ENCODE peak calls at places on chromosomes 3 and 15, in six cellular contexts. G is A549, E is ovary, W is stomach, Y is esophagus muscularis mucosa, P is upper lobe of left lung. N is an unnamed sample.

GRCh38 chr15:90837052-90837621 is 31.3 kb upstream of the FURIN start:
- DNase-seq in G (no peak), E (no peak), W (no peak), Y (no peak), P (no peak), N (no peak)

GRCh38 chr3:194134231-194134756 is 1.7 kb upstream of the HES1 start:
- DNase-seq in G (no peak), E (no peak), W (peak; percentile 68), Y (peak; percentile 94), P (peak; percentile 67), N (peak; percentile 35)

GRCh38 chr15:42450434-42450790 is 40.5 kb downstream of the ZNF106 start:
- DNase-seq in G (no peak), E (no peak), W (no peak), Y (no peak), P (no peak), N (no peak)

GRCh38 chr3:67564008-67564407 is 90.4 kb downstream of the SUCLG2 start:
- DNase-seq in G (no peak), E (no peak), W (no peak), Y (no peak), P (no peak), N (no peak)

GRCh38 chr3:13141991-13142412 is 68.8 kb upstream of the IQSEC1 start:
- DNase-seq in G (no peak), E (peak; percentile 23), W (no peak), Y (no peak), P (no peak), N (no peak)

GRCh38 chr15:38605744-38606143 is 41.1 kb upstream of the RASGRP1 start:
- DNase-seq in G (no peak), E (no peak), W (no peak), Y (no peak), P (no peak), N (no peak)

GRCh38 chr3:194322701-194323174 is 28.4 kb downstream of the CPN2 start:
- DNase-seq in G (peak; percentile 91), E (no peak), W (peak; percentile 66), Y (no peak), P (no peak), N (no peak)

GRCh38 chr3:180934638-180935037 is 22.2 kb downstream of the FXR1 start:
- DNase-seq in G (no peak), E (no peak), W (no peak), Y (no peak), P (no peak), N (no peak)

GRCh38 chr3:189975376-189975990 is 145.2 kb downstream of the P3H2 start:
- DNase-seq in G (no peak), E (no peak), W (no peak), Y (no peak), P (no peak), N (no peak)

GRCh38 chr15:99605490-99605931 is 39.7 kb downstream of the MEF2A start:
- DNase-seq in G (no peak), E (no peak), W (no peak), Y (no peak), P (peak; percentile 45), N (no peak)
- TF ChIP-seq EP300 in G (no peak), E (no peak), W (no peak), Y (no peak), P (no peak), N (no peak)

DNA sequence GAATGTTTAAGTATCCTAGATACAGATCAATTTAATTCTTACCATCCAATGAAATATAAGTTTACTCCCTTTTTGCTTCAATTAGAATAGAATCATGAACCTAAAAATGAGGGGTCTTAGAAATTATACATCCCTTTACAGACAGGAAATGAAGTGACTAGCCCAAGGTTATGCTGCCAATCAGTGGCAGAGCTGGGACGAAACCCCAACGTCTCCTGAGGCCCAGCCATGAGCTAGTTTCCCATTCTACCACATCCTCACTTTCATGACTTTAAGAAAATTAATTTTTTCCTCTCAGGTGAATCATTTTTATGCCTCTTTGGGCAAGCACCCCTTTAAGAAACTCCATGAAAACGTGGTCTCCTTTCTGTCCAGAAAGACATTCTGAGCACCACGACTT is 11.2 kb downstream of the LRIG1 start:
- DNase-seq in G (no peak), E (no peak), W (no peak), Y (no peak), P (no peak), N (no peak)
- H3K27ac ChIP-seq in G (no peak overlapping the region), E (peak overlapping the region; percentile 59), W (peak overlapping the region; percentile 8), Y (peak overlapping the region; percentile 99), P (peak overlapping the region; percentile 17), N (peak overlapping the region; percentile 26)

DNA sequence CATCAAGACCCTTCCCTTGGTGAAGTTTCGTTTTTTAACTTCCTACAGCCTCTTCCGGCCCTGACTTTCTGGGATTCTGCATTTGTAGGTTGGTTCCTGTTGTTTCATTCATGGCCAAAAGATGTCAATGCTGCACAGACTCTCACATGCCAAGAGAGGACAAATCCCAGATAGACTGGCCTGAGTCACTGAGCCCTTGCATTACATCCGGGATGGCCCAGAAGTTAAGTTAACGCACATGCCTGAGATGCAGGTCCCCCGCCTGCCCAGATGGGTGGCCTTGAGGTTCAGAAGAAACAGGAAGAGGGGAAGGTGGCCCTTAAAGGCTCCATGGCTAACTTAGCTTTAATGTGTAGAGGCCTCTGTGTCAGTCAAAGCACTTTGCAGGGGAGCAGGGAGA is 51.6 kb upstream of the SRGAP3 start:
- DNase-seq in G (no peak), E (no peak), W (no peak), Y (no peak), P (no peak), N (no peak)
- TF ChIP-seq POLR2A in G (no peak), E (no peak), W (no peak), Y (no peak), P (no peak), N (no peak)

GRCh38 chr3:125647318-125648014 is 52.2 kb upstream of the OSBPL11 start:
- DNase-seq in G (no peak), E (no peak), W (peak; percentile 61), Y (no peak), P (peak; percentile 92), N (no peak)

GRCh38 chr3:125645613-125646012 is 50.3 kb upstream of the OSBPL11 start:
- DNase-seq in G (no peak), E (no peak), W (no peak), Y (no peak), P (no peak), N (no peak)

GRCh38 chr3:125643127-125643526 is 47.8 kb upstream of the OSBPL11 start:
- DNase-seq in G (no peak), E (no peak), W (no peak), Y (no peak), P (no peak), N (no peak)

GRCh38 chr3:125641901-125642300 is 46.6 kb upstream of the OSBPL11 start:
- DNase-seq in G (no peak), E (no peak), W (no peak), Y (no peak), P (no peak), N (no peak)

GRCh38 chr3:125644036-125645025 is 49.0 kb upstream of the OSBPL11 start:
- DNase-seq in G (peak; percentile 6), E (no peak), W (no peak), Y (no peak), P (peak; percentile 76), N (peak; percentile 68)
- TF ChIP-seq EP300 in G (no peak), E (peak; percentile 5), W (no peak), Y (no peak), P (peak; percentile 90), N (peak; percentile 86)

DNA sequence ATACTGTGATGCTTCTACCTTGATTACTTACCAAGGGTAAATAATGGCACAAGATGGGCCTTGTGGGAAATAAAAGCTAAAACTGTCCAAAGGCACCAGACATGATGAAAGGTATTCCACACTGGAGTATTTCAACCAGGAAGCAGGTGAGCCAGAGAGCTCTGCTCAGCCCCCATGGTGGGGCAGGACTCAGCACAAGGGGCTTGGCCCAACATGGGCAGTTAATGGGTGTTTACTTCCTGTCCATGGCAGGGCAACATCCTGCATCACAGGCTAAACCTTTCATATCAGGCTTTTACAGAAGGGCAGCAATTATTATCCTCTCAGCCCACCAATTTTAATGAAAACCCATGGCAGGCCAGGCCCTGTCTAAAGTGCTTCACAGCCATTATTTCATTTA is 38.2 kb downstream of the MAGI1 start:
- DNase-seq in G (no peak), E (no peak), W (no peak), Y (no peak), P (no peak), N (no peak)
- H3K27ac ChIP-seq in G (no peak overlapping the region), E (no peak overlapping the region), W (peak overlapping the region; percentile 57), Y (no peak overlapping the region), P (peak overlapping the region; percentile 24), N (no peak overlapping the region)

GRCh38 chr3:14210843-14211594 is 32.4 kb downstream of the LSM3 start:
- DNase-seq in G (no peak), E (no peak), W (no peak), Y (peak; percentile 14), P (no peak), N (no peak)

GRCh38 chr3:14210281-14210670 is 31.7 kb downstream of the LSM3 start:
- DNase-seq in G (no peak), E (no peak), W (no peak), Y (no peak), P (no peak), N (no peak)

GRCh38 chr3:14212032-14212431 is 33.4 kb downstream of the LSM3 start:
- DNase-seq in G (no peak), E (no peak), W (no peak), Y (no peak), P (no peak), N (no peak)

GRCh38 chr3:14214764-14215163 is 36.1 kb downstream of the LSM3 start:
- DNase-seq in G (no peak), E (no peak), W (no peak), Y (no peak), P (no peak), N (no peak)

GRCh38 chr3:14213066-14213774 is 34.6 kb downstream of the LSM3 start:
- DNase-seq in G (no peak), E (no peak), W (no peak), Y (no peak), P (no peak), N (no peak)
- TF ChIP-seq POLR2A in G (no peak), E (no peak), W (no peak), Y (no peak), P (no peak), N (no peak)

GRCh38 chr15:65275104-65275727 is 11.5 kb downstream of the PARP16 start:
- DNase-seq in G (no peak), E (no peak), W (no peak), Y (no peak), P (no peak), N (no peak)

GRCh38 chr15:65277015-65277414 is 9.7 kb downstream of the PARP16 start:
- DNase-seq in G (no peak), E (no peak), W (no peak), Y (no peak), P (no peak), N (no peak)

GRCh38 chr15:65278480-65278879 is 8.2 kb downstream of the PARP16 start:
- DNase-seq in G (no peak), E (no peak), W (no peak), Y (no peak), P (no peak), N (no peak)

GRCh38 chr15:65275728-65276126 is 11.0 kb downstream of the PARP16 start:
- DNase-seq in G (peak; percentile 74), E (no peak), W (no peak), Y (no peak), P (no peak), N (no peak)
- TF ChIP-seq EP300 in G (no peak), E (no peak), W (no peak), Y (no peak), P (no peak), N (no peak)

N was measured in tibial nerve.